ENCODE peak calls at places on chromosomes 2 and 18, in four cellular contexts. K is HepG2, A is mesenchymal stem cell, J is endodermal cell. H is an unnamed sample.

GRCh38 chr2:159738509-159739390 is 26.4 kb downstream of the MARCHF7 start:
- DNase-seq in J (peak; percentile 53), K (no peak), A (no peak), H (no peak)

GRCh38 chr18:32530947-32531651 is 60.4 kb upstream of the GAREM1 start:
- DNase-seq in K (no peak), A (peak; percentile 82), J (no peak), H (peak; percentile 16)

GRCh38 chr2:219252900-219253752 is at the start of gene TUBA4B:
- DNase-seq in A (peak; percentile 32), J (peak; percentile 88), K (no peak), H (peak; percentile 43)

GRCh38 chr18:10038268-10038667 is 124.5 kb downstream of the VAPA start:
- DNase-seq in J (peak; percentile 36), K (no peak), A (no peak), H (no peak)

GRCh38 chr2:26968001-26968400 is 2.4 kb upstream of the MAPRE3 start:
- DNase-seq in A (no peak), J (no peak), K (no peak), H (no peak)

GRCh38 chr2:153811516-153811915 is 60.2 kb upstream of the GALNT13 start:
- DNase-seq in A (no peak), K (no peak), J (no peak), H (no peak)

GRCh38 chr2:154032220-154032619 is 160.5 kb downstream of the GALNT13 start:
- DNase-seq in J (no peak), A (no peak), K (no peak), H (no peak)

GRCh38 chr2:23596316-23596885 is 211.4 kb downstream of the KLHL29 start:
- DNase-seq in A (peak; percentile 93), J (no peak), K (no peak), H (no peak)

GRCh38 chr2:171210864-171211431 is 50.3 kb upstream of the TLK1 start:
- DNase-seq in J (no peak), A (peak; percentile 12), K (no peak), H (no peak)

GRCh38 chr2:144320491-144320890 is 199.4 kb downstream of the ZEB2 start:
- DNase-seq in K (no peak), J (no peak), A (peak; percentile 18), H (peak; percentile 50)

GRCh38 chr2:53715568-53715967 is 52.0 kb upstream of the CHAC2 start:
- DNase-seq in K (no peak), A (peak; percentile 22), J (no peak), H (peak; percentile 59)

GRCh38 chr18:67553471-67553870 is 37.0 kb upstream of the DSEL start:
- DNase-seq in A (no peak), K (no peak), J (no peak), H (no peak)

GRCh38 chr2:55115795-55116597 is 65.7 kb upstream of the RTN4 start:
- DNase-seq in A (peak; percentile 74), K (no peak), J (no peak), H (peak; percentile 55)

GRCh38 chr18:39959839-39960238 is 1995.2 kb upstream of the PIK3C3 start:
- DNase-seq in K (no peak), J (no peak), A (no peak), H (no peak)

GRCh38 chr2:12594590-12594989 is 122.1 kb upstream of the TRIB2 start:
- DNase-seq in K (no peak), J (no peak), A (no peak), H (no peak)

GRCh38 chr2:8576525-8577157 is 105.2 kb upstream of the ID2 start:
- DNase-seq in J (no peak), A (no peak), K (no peak), H (no peak)

GRCh38 chr2:37658682-37659081 is 12.8 kb downstream of the CDC42EP3 start:
- DNase-seq in J (no peak), K (no peak), A (no peak), H (no peak)

GRCh38 chr18:78912862-78913261 is 66.8 kb upstream of the SALL3 start:
- DNase-seq in J (peak; percentile 37), A (no peak), K (no peak), H (no peak)

GRCh38 chr2:96259497-96259921 is 6.3 kb downstream of the TMEM127 start:
- DNase-seq in A (no peak), K (peak; percentile 21), J (no peak), H (no peak)

GRCh38 chr2:96262306-96262705 is 3.5 kb downstream of the TMEM127 start:
- DNase-seq in J (no peak), A (no peak), K (no peak), H (peak; percentile 56)

GRCh38 chr2:96260404-96261260 is 5.2 kb downstream of the TMEM127 start:
- DNase-seq in K (peak; percentile 100), A (peak; percentile 93), J (peak; percentile 91), H (peak; percentile 90)

GRCh38 chr2:96264086-96264485 is 1.7 kb downstream of the TMEM127 start:
- DNase-seq in J (no peak), A (peak; percentile 33), K (no peak), H (peak; percentile 40)

DNA sequence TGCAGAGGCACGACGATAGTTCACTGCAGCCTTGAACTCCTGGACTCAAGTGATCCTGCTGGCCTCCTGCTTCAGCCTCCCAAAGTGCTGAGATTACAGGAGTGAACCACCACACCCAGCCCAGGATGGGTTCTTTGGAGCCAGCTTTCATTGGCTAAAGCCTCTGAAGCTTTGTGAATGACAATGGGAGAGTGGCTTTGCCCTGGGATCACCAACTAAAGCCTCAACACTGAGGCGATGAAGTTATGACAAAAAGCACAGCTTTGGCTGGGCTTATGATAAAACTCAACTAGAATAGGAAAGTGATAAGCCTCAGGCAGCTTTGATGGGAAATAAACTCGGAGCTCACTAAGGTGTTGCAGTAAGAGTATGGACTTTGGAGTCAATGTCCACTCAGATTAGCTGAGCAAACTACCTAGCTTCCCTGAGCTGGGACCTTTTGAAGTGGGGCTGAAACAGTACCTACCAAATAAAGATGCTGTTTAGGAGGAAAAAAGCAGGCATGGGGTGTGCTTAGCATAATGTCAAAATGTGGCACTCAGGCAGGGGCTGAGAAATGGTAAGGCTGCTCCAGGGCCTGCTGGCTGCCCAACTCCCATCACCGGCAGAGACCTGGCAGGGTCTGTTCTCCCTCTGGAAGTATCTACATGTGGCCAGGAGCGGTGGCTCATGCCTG is 4.3 kb downstream of the TMEM127 start:
- DNase-seq in J (no peak), A (no peak), K (peak; percentile 87), H (no peak)
- H3K4me1 ChIP-seq in J (peaks cover 5% of the 10 kb centered on the region), A (peaks cover 36% of the 10 kb centered on the region), K (peaks cover 74% of the 10 kb centered on the region), H (peaks cover 53% of the 10 kb centered on the region)

GRCh38 chr2:204881519-204882111 is 336.3 kb downstream of the PARD3B start:
- DNase-seq in K (no peak), J (no peak), A (no peak), H (no peak)
- H3K9ac ChIP-seq in K (no peak overlapping the region), J (no peak overlapping the region), A (no peak overlapping the region), H (no peak overlapping the region)

DNA sequence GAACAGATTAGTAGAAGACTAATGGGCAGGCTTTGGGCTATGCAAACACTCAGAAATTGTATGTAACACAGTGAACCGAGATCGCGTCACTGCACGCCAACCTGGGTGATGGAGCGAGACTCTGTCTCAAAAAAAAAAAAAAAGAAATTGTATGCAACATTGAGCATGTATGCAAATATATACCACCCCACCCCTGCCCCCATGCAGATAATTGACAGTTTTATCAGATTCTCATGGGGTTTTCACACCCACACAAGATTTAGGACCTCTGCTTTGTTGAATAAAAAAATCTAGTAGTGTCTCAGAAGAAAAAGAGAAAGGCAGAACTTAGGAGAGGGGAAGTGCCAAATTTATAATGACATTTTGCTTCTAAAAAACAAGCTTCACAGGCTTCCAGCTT is 131.6 kb upstream of the FN1 start:
- DNase-seq in A (no peak), K (no peak), J (no peak), H (no peak)
- H3K4me3 ChIP-seq in A (no peak overlapping the region), K (no peak overlapping the region), J (no peak overlapping the region), H (no peak overlapping the region)

DNA sequence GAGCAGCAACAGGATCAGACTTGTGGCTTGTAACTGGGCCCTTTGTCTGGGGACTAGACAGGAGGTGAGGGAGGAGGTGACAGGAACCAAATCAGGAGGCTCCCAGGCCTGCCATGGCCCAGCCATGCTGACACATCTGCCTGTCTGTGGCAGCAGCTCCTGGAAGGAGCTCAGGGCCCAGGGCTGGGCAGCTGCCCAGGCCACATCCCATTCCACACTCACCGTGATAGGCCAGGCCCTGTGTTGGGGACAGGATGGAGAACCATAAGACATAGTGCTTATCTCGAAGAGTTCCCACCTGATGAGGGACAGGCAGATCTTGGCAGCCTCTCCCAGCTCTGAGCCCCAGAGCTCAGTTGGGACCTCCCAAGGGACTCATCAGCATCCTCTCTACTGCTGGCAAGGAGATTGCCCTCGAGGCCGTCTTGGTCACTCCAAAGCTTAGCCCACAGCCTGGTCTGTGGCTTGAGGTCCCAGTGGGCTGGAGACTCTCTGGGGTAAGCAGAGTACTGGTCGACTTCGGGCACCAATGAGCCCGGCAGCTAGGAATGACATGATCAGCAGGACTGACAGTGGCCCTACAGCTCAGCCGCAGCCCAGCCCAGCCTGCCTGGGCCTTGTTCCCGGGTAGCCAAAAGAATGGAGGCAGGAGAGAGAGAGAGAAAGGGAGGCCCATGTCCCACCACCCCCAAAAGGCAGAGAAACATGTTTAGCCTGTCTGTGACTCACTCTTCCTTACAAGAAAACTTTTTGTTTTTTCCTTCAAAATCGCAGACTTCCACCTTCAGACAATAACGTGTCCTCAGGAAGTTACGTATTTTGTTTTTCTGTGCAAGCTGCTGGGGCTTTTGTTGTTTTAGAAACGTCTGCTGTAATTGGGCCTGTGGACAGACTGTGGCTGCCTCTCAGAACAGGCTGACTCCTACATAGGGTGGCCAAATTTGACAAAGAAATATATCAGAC is 82.1 kb downstream of the HS1BP3 start:
- DNase-seq in K (no peak), J (no peak), A (peak; percentile 44), H (no peak)
- H3K4me1 ChIP-seq in K (peaks cover 96% of the 10 kb centered on the region), J (no peaks in the 10 kb centered on the region), A (peaks cover 35% of the 10 kb centered on the region), H (peaks cover 21% of the 10 kb centered on the region)

GRCh38 chr18:31451625-31452024 is 4.1 kb downstream of the DSG3 start:
- DNase-seq in A (no peak), J (no peak), K (no peak), H (no peak)

GRCh38 chr18:31446854-31447253 is 687 bp upstream of the DSG3 start:
- DNase-seq in K (no peak), J (no peak), A (no peak), H (no peak)

GRCh38 chr18:31454066-31454708 is 6.6 kb downstream of the DSG3 start:
- DNase-seq in J (no peak), K (peak; percentile 1), A (peak; percentile 83), H (no peak)

GRCh38 chr18:31447530-31448191 is at the start of gene DSG3:
- DNase-seq in J (no peak), A (no peak), K (no peak), H (no peak)

DNA sequence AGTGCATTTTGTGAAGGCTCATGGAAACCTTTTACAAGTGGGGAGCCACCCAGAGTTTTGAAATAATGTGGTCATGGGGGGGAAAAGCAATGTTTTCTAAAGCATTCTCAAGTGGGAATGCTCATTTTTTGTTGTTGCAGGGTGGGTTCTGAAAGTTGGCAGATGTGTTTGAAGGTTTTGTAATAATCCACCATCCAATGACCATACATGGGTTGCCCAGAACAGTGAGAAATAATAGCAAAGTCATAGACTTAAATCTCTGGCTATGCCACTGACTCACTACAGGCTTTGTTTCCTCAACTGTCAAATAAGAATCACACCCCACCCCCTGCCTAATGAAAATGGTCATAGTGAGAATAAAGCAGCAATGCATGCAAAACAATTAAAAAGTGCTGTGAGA is 2.9 kb downstream of the DSG3 start:
- DNase-seq in J (no peak), K (no peak), A (no peak), H (no peak)
- H3K9ac ChIP-seq in J (no peak overlapping the region), K (no peak overlapping the region), A (no peak overlapping the region), H (no peak overlapping the region)